ENCODE peak calls at places on chromosomes 11 and 22, in seven cellular contexts. E, U, Y, N, S, H and X are unnamed samples.

GRCh38 chr11:107549253-107549953 is 16.1 kb downstream of the ALKBH8 start:
- DNase-seq in E (peak; percentile 27), U (no peak), Y (no peak), N (no peak), S (peak; percentile 27), H (no peak), X (no peak)

GRCh38 chr11:31199403-31199802 is 170.1 kb downstream of the DCDC1 start:
- DNase-seq in E (no peak), U (no peak), Y (no peak), N (no peak), S (no peak), H (no peak), X (no peak)

GRCh38 chr22:34306361-34306760 is 386.1 kb upstream of the LARGE1 start:
- DNase-seq in E (no peak), U (no peak), Y (no peak), N (no peak), S (no peak), H (no peak), X (no peak)

GRCh38 chr11:71082454-71082853 is 169.9 kb downstream of the SHANK2 start:
- DNase-seq in E (no peak), U (no peak), Y (no peak), N (no peak), S (no peak), H (no peak), X (no peak)

GRCh38 chr11:96014234-96014633 is 90.3 kb upstream of the MTMR2 start:
- DNase-seq in E (peak; percentile 61), U (no peak), Y (peak; percentile 16), N (no peak), S (peak; percentile 32), H (no peak), X (no peak)

GRCh38 chr11:35347921-35348331 is 71.4 kb downstream of the SLC1A2 start:
- DNase-seq in E (peak; percentile 51), U (no peak), Y (no peak), N (no peak), S (no peak), H (no peak), X (no peak)

GRCh38 chr11:14454861-14455632 is 44.6 kb downstream of the COPB1 start:
- DNase-seq in E (no peak), U (no peak), Y (no peak), N (no peak), S (no peak), H (no peak), X (no peak)

GRCh38 chr22:26318975-26319374 is 110.1 kb upstream of the ASPHD2 start:
- DNase-seq in E (peak; percentile 8), U (no peak), Y (no peak), N (no peak), S (no peak), H (no peak), X (no peak)

GRCh38 chr11:57387284-57388030 is 3.0 kb downstream of the PRG2 start:
- DNase-seq in E (no peak), U (no peak), Y (no peak), N (no peak), S (no peak), H (no peak), X (no peak)

GRCh38 chr22:38170469-38170868 is 11.2 kb downstream of the PLA2G6 start:
- DNase-seq in E (no peak), U (peak; percentile 25), Y (no peak), N (no peak), S (no peak), H (no peak), X (no peak)

GRCh38 chr22:26718488-26718887 is 61.1 kb downstream of the MIAT start:
- DNase-seq in E (no peak), U (no peak), Y (no peak), N (no peak), S (no peak), H (no peak), X (no peak)

GRCh38 chr22:36197065-36197440 is 4.6 kb downstream of the APOL4 start:
- DNase-seq in E (no peak), U (no peak), Y (no peak), N (no peak), S (no peak), H (peak; percentile 86), X (no peak)

GRCh38 chr11:17015639-17016125 is 1.5 kb upstream of the PLEKHA7 start:
- DNase-seq in E (no peak), U (no peak), Y (no peak), N (no peak), S (no peak), H (no peak), X (no peak)

GRCh38 chr11:35567737-35568465 is 42.5 kb upstream of the PAMR1 start:
- DNase-seq in E (peak; percentile 94), U (no peak), Y (no peak), N (peak; percentile 55), S (no peak), H (no peak), X (no peak)

GRCh38 chr11:93738647-93739081 is 2.6 kb downstream of the TAF1D start:
- DNase-seq in E (peak; percentile 41), U (no peak), Y (no peak), N (no peak), S (no peak), H (no peak), X (no peak)

GRCh38 chr11:70671083-70671482 is 272.8 kb downstream of the CTTN start:
- DNase-seq in E (no peak), U (no peak), Y (no peak), N (no peak), S (no peak), H (no peak), X (no peak)

GRCh38 chr11:106540001-106540400 is 462.5 kb downstream of the AASDHPPT start:
- DNase-seq in E (peak; percentile 32), U (no peak), Y (no peak), N (no peak), S (no peak), H (no peak), X (no peak)

GRCh38 chr11:126265801-126266200 is 2.9 kb downstream of the SRPRA start:
- DNase-seq in E (no peak), U (no peak), Y (no peak), N (no peak), S (no peak), H (no peak), X (no peak)

GRCh38 chr11:126267650-126268049 is 1.0 kb downstream of the SRPRA start:
- DNase-seq in E (no peak), U (no peak), Y (no peak), N (peak; percentile 60), S (no peak), H (no peak), X (no peak)

GRCh38 chr11:126268708-126269579 is at the start of the genes FOXRED1 and SRPRA:
- DNase-seq in E (peak; percentile 99), U (peak; percentile 100), Y (peak; percentile 97), N (peak; percentile 100), S (peak; percentile 100), H (peak; percentile 100), X (peak; percentile 99)

GRCh38 chr11:126263489-126263888 is 5.2 kb downstream of the SRPRA start:
- DNase-seq in E (no peak), U (no peak), Y (no peak), N (no peak), S (no peak), H (no peak), X (no peak)

GRCh38 chr11:126268361-126268707 is 361 bp downstream of the SRPRA start:
- DNase-seq in E (no peak), U (no peak), Y (no peak), N (no peak), S (no peak), H (no peak), X (no peak)
- H3K4me3 ChIP-seq in E (peak overlapping the region; percentile 78), U (peak overlapping the region; percentile 80), Y (peak overlapping the region; percentile 99), N (peak overlapping the region; percentile 95), S (peak overlapping the region; percentile 73), H (peak overlapping the region; percentile 82), X (peak overlapping the region; percentile 75)

DNA sequence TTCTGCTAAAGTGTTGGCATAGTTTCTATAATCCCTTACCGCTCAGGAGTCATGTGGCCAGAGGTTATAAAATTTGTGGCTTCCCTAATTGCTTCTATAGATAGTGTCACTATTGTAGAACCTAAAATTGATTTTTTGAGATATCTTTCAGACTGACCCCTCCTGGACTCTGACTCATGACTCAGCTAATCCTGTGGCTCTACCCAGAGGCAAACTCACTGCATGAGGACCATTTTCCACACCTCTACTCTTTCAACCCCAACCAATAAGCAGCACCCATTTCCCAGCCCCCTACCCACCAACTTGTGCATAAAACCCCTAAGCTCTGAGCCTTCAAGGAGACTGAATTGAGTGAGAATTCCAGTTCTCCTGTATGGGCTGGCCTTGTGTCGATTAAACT is 61.7 kb upstream of the PRSS23 start:
- DNase-seq in E (no peak), U (no peak), Y (no peak), N (no peak), S (no peak), H (no peak), X (no peak)
- H3K27ac ChIP-seq in E (no peak overlapping the region), U (no peak overlapping the region), Y (no peak overlapping the region), N (no peak overlapping the region), S (no peak overlapping the region), H (peak overlapping the region; percentile 53), X (no peak overlapping the region)

DNA sequence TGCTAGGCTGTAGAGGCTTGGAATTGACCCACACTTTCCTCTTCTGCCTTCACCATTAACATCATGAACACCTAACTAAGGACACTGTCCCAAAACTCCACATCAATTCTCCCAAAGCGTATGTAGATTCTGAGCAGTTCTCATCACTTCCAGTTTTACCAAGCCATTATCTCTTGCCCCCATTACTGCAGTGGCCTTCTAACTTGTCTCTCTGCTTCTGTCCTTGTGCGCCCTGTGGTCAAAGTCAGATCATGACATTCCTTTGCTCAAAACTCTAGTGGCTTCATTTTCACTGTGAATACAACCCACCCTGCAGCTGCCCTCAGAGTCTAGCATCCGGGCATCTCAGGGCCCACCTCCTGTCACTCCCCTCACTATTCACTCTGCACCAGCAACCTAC is 13.1 kb upstream of the TOP3B start:
- DNase-seq in E (no peak), U (no peak), Y (no peak), N (no peak), S (no peak), H (no peak), X (no peak)
- H3K4me3 ChIP-seq in E (no peak overlapping the region), U (no peak overlapping the region), Y (no peak overlapping the region), N (no peak overlapping the region), S (no peak overlapping the region), H (no peak overlapping the region), X (no peak overlapping the region)

GRCh38 chr22:22182990-22183264 is 61.7 kb upstream of the VPREB1 start:
- DNase-seq in E (no peak), U (no peak), Y (no peak), N (no peak), S (no peak), H (no peak), X (no peak)

GRCh38 chr22:22185217-22185616 is 59.4 kb upstream of the VPREB1 start:
- DNase-seq in E (no peak), U (no peak), Y (no peak), N (no peak), S (no peak), H (no peak), X (no peak)

GRCh38 chr22:22184277-22184807 is 60.2 kb upstream of the VPREB1 start:
- DNase-seq in E (no peak), U (no peak), Y (no peak), N (no peak), S (no peak), H (no peak), X (no peak)

GRCh38 chr22:22185844-22186499 is 58.6 kb upstream of the VPREB1 start:
- DNase-seq in E (no peak), U (no peak), Y (no peak), N (no peak), S (no peak), H (no peak), X (no peak)

DNA sequence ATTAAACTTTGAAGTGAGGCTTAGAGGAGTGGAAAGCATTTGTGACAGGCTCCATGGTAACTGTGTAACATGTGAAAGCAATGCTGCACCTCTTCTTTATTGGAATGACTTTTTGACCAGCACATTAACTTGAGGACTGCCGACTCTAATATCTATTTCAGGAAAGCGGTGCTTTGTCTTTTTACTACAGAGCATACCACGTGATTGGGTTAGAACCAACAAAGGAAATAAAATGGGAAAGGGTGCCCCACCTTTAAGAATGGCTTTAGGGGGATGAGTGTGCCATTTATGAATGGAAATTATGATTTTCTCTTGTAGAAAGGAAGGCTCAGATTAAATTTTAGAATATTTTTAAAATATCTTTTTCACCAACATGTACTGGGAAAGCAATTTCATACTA is 57.3 kb upstream of the VPREB1 start:
- DNase-seq in E (no peak), U (no peak), Y (no peak), N (no peak), S (no peak), H (no peak), X (no peak)
- H3K27ac ChIP-seq in E (no peak overlapping the region), U (no peak overlapping the region), Y (no peak overlapping the region), N (no peak overlapping the region), S (no peak overlapping the region), H (no peak overlapping the region), X (no peak overlapping the region)